ENCODE peak calls at places on chromosomes 5 and 9, in nine cellular contexts. L is SK-N-SH, K is H1, J is tibial nerve, M is ovary, Y is transverse colon, B is stomach, Z is A549, P is K562. N is an unnamed sample.

GRCh38 chr9:136422876-136423275 is 12.4 kb downstream of the PMPCA start:
- DNase-seq in L (no peak), Y (no peak), P (no peak), M (no peak), J (no peak), K (no peak), Z (no peak), B (no peak), N (no peak)

GRCh38 chr9:123335227-123335985 is 20.6 kb upstream of the CRB2 start:
- DNase-seq in M (no peak), L (no peak), Y (no peak), K (no peak), J (no peak), P (peak), Z (no peak), B (no peak), N (no peak)

GRCh38 chr9:38467404-38467803 is 43.1 kb upstream of the IGFBPL1 start:
- DNase-seq in B (no peak), L (no peak), Y (no peak), M (no peak), P (no peak), Z (no peak), K (no peak), J (no peak), N (no peak)

GRCh38 chr5:95723632-95724369 is 7.3 kb upstream of the RHOBTB3 start:
- DNase-seq in K (no peak), P (peak), Z (no peak), J (no peak), M (no peak), L (peak), Y (no peak), B (peak), N (no peak)

GRCh38 chr5:170907758-170908157 is 45.9 kb downstream of the RANBP17 start:
- DNase-seq in B (no peak), M (no peak), Y (no peak), L (no peak), Z (no peak), K (no peak), J (no peak), P (no peak), N (no peak)

GRCh38 chr5:72141440-72142271 is 34.4 kb downstream of the MAP1B start:
- DNase-seq in P (no peak), B (no peak), J (no peak), L (no peak), Y (no peak), M (peak), Z (peak), K (no peak), N (no peak)

GRCh38 chr5:112289465-112289864 is 129.6 kb downstream of the EPB41L4A start:
- DNase-seq in Y (no peak), K (no peak), B (no peak), L (no peak), P (no peak), Z (no peak), J (no peak), M (no peak), N (no peak)

GRCh38 chr9:88993871-88994819 is 2.9 kb downstream of the S1PR3 start:
- DNase-seq in L (no peak), Z (no peak), Y (no peak), J (no peak), M (no peak), P (no peak), B (no peak), K (peak), N (no peak)

GRCh38 chr9:115668506-115668905 is 485.1 kb upstream of the PAPPA start:
- DNase-seq in J (no peak), K (no peak), L (no peak), Z (no peak), M (no peak), Y (no peak), B (no peak), P (no peak), N (no peak)

GRCh38 chr5:107104774-107105050 is 566.0 kb downstream of the EFNA5 start:
- DNase-seq in J (no peak), Y (no peak), K (no peak), P (no peak), B (no peak), M (no peak), L (no peak), Z (peak), N (no peak)

GRCh38 chr5:69270827-69271226 is 36.1 kb downstream of the CDK7 start:
- DNase-seq in Y (no peak), M (no peak), P (no peak), Z (no peak), B (no peak), J (no peak), L (no peak), K (no peak), N (no peak)

GRCh38 chr5:45402804-45403455 is 293.2 kb downstream of the HCN1 start:
- DNase-seq in P (no peak), L (no peak), J (no peak), B (no peak), Y (no peak), K (no peak), Z (no peak), M (no peak), N (no peak)

GRCh38 chr5:58074717-58075116 is 385.2 kb downstream of the PLK2 start:
- DNase-seq in K (no peak), Z (no peak), B (no peak), P (no peak), Y (no peak), M (no peak), L (no peak), J (no peak), N (no peak)

GRCh38 chr5:137735531-137736284 is at the start of gene KLHL3:
- DNase-seq in K (peak), P (no peak), J (no peak), L (peak), B (peak), Z (no peak), Y (peak), M (peak), N (no peak)

GRCh38 chr5:137733011-137733410 is 2.9 kb downstream of the KLHL3 start:
- DNase-seq in J (no peak), L (no peak), M (no peak), Z (no peak), P (no peak), B (no peak), Y (no peak), K (no peak), N (no peak)

GRCh38 chr5:137731201-137731600 is 4.7 kb downstream of the KLHL3 start:
- DNase-seq in Z (no peak), Y (no peak), M (no peak), B (no peak), L (no peak), J (no peak), P (no peak), K (no peak), N (no peak)

GRCh38 chr5:137734962-137735530 is 843 bp downstream of the KLHL3 start:
- DNase-seq in Z (no peak), J (no peak), L (peak), M (peak), B (peak), K (no peak), P (no peak), Y (peak), N (no peak)

GRCh38 chr5:137733922-137734695 is 1.8 kb downstream of the KLHL3 start:
- DNase-seq in Y (no peak), M (no peak), B (no peak), J (no peak), Z (no peak), P (no peak), L (no peak), K (no peak), N (no peak)
- H3K4me3 ChIP-seq in Y (no peak), M (no peak), B (peak), J (no peak), Z (no peak), P (no peak), L (no peak), K (peak), N (peak)

GRCh38 chr5:109844148-109844547 is 154.4 kb downstream of the MAN2A1 start:
- DNase-seq in J (no peak), B (no peak), P (peak), K (no peak), L (no peak), M (no peak), Y (no peak), Z (peak), N (no peak)
- TF ChIP-seq EP300 in J (no peak), B (no peak), P (no peak), K (no peak), L (no peak), M (no peak), Y (no peak), Z (no peak), N (no peak)

GRCh38 chr5:78922879-78923621 is 62.1 kb downstream of the ARSB start:
- DNase-seq in J (no peak), P (no peak), Z (no peak), Y (no peak), K (no peak), L (no peak), B (peak), M (no peak), N (no peak)

GRCh38 chr5:78925102-78925876 is 59.8 kb downstream of the ARSB start:
- DNase-seq in L (no peak), J (no peak), Y (no peak), B (no peak), Z (no peak), M (no peak), K (no peak), P (no peak), N (no peak)

GRCh38 chr5:78916044-78916443 is 69.1 kb downstream of the ARSB start:
- DNase-seq in B (no peak), P (peak), J (no peak), L (no peak), K (no peak), M (no peak), Y (no peak), Z (no peak), N (no peak)

GRCh38 chr5:78923622-78923970 is 61.5 kb downstream of the ARSB start:
- DNase-seq in J (no peak), P (no peak), M (no peak), Z (no peak), K (no peak), B (no peak), Y (no peak), L (no peak), N (no peak)

GRCh38 chr5:78920604-78921003 is 64.5 kb downstream of the ARSB start:
- DNase-seq in L (peak), P (peak), M (no peak), Y (no peak), K (no peak), J (no peak), Z (no peak), B (no peak), N (no peak)
- TF ChIP-seq CTCF in L (peak), P (peak), M (no peak), Y (no peak), K (peak), J (no peak), Z (peak), B (no peak), N (no peak)

GRCh38 chr9:134130503-134131375 is 5.1 kb upstream of the WDR5 start:
- DNase-seq in Y (peak), B (peak), K (peak), M (peak), P (no peak), L (no peak), Z (no peak), J (peak), N (no peak)
- H3K4me3 ChIP-seq in Y (no peak), B (no peak), K (no peak), M (no peak), P (no peak), L (no peak), Z (no peak), J (no peak), N (peak)

GRCh38 chr5:176780951-176781350 is 29.4 kb upstream of the UNC5A start:
- DNase-seq in P (no peak), K (no peak), Y (no peak), Z (no peak), B (no peak), J (no peak), M (no peak), L (no peak), N (no peak)
- TF ChIP-seq EP300 in P (no peak), K (no peak), Y (no peak), Z (no peak), B (no peak), J (no peak), M (no peak), L (no peak), N (no peak)

GRCh38 chr9:75198436-75198835 is 110.1 kb downstream of the OSTF1 start:
- DNase-seq in M (no peak), K (peak), J (no peak), B (no peak), P (peak), L (peak), Y (no peak), Z (no peak), N (no peak)
- TF ChIP-seq CTCF in M (no peak), K (peak), J (no peak), B (no peak), P (peak), L (peak), Y (no peak), Z (no peak), N (no peak)

N was measured in esophagus muscularis mucosa.